ENCODE peak calls at places on chromosomes 12 and 14, in four cellular contexts. B, J, T and M are unnamed samples.

GRCh38 chr14:36659822-36660735 is 1.6 kb upstream of the PAX9 start:
- DNase-seq in J (no peak), B (no peak), T (no peak), M (no peak)

GRCh38 chr12:123070267-123071081 is 80.4 kb downstream of the PITPNM2 start:
- DNase-seq in J (no peak), T (no peak), B (no peak), M (no peak)

GRCh38 chr12:97308576-97309198 is 153.9 kb upstream of the RMST start:
- DNase-seq in T (peak; percentile 15), J (no peak), B (no peak), M (no peak)

GRCh38 chr12:59087077-59087673 is 166.9 kb upstream of the LRIG3 start:
- DNase-seq in J (no peak), T (no peak), B (no peak), M (no peak)

GRCh38 chr14:89134640-89135039 is 282.4 kb downstream of the FOXN3 start:
- DNase-seq in B (no peak), J (no peak), T (no peak), M (no peak)

GRCh38 chr12:12837025-12837872 is 24.1 kb downstream of the DDX47 start:
- DNase-seq in B (peak; percentile 1), J (peak; percentile 47), T (peak; percentile 38), M (peak; percentile 27)

GRCh38 chr12:124413915-124414314 is 119.0 kb downstream of the RFLNA start:
- DNase-seq in T (no peak), J (no peak), B (no peak), M (no peak)

GRCh38 chr12:131711551-131712205 is 788 bp downstream of the SFSWAP start:
- DNase-seq in T (no peak), J (no peak), B (no peak), M (no peak)

GRCh38 chr12:88544991-88545684 is 35.1 kb downstream of the KITLG start:
- DNase-seq in T (no peak), J (no peak), B (no peak), M (no peak)

GRCh38 chr12:66190519-66191406 is 1.7 kb downstream of the IRAK3 start:
- DNase-seq in T (no peak), J (no peak), B (no peak), M (no peak)

GRCh38 chr12:13198921-13199320 is 2.4 kb downstream of the EMP1 start:
- DNase-seq in T (no peak), J (no peak), B (no peak), M (no peak)

GRCh38 chr14:33646692-33647260 is 304.1 kb downstream of the EGLN3 start:
- DNase-seq in B (no peak), T (peak; percentile 20), J (no peak), M (no peak)

GRCh38 chr12:55624056-55624455 is 12.6 kb upstream of the OR10P1 start:
- DNase-seq in T (no peak), B (no peak), J (no peak), M (no peak)

GRCh38 chr14:71606064-71606463 is 326.2 kb upstream of the RGS6 start:
- DNase-seq in J (no peak), T (no peak), B (no peak), M (no peak)

GRCh38 chr14:93007225-93007997 is 84.5 kb downstream of the CHGA start:
- DNase-seq in J (peak; percentile 43), T (peak; percentile 34), B (no peak), M (no peak)

GRCh38 chr12:105907982-105908381 is 230.8 kb downstream of the NUAK1 start:
- DNase-seq in J (no peak), B (no peak), T (no peak), M (no peak)

GRCh38 chr14:22432348-22432976 is 156.6 kb downstream of the DAD1 start:
- DNase-seq in T (peak; percentile 52), B (no peak), J (no peak), M (no peak)

GRCh38 chr12:40058721-40059190 is 47.1 kb downstream of the SLC2A13 start:
- DNase-seq in T (no peak), J (no peak), B (no peak), M (no peak)

GRCh38 chr12:6276936-6277615 is 33.4 kb upstream of the PLEKHG6 start:
- DNase-seq in J (no peak), B (no peak), T (no peak), M (no peak)

GRCh38 chr14:53883739-53884138 is 72.9 kb downstream of the BMP4 start:
- DNase-seq in T (no peak), B (no peak), J (no peak), M (no peak)

GRCh38 chr14:37859177-37859576 is 263.7 kb downstream of the TTC6 start:
- DNase-seq in T (no peak), J (no peak), B (no peak), M (no peak)

GRCh38 chr12:124739953-124740561 is 123.6 kb downstream of the SCARB1 start:
- DNase-seq in J (no peak), B (no peak), T (no peak), M (no peak)

GRCh38 chr12:116610971-116611541 is 51.9 kb downstream of the MAP1LC3B2 start:
- DNase-seq in B (no peak), J (no peak), T (no peak), M (no peak)

GRCh38 chr14:55781046-55781445 is 201.0 kb downstream of the KTN1 start:
- DNase-seq in J (no peak), T (no peak), B (no peak), M (no peak)

GRCh38 chr12:2248901-2249381 is 196.2 kb downstream of the CACNA1C start:
- DNase-seq in J (peak; percentile 54), B (no peak), T (no peak), M (no peak)

GRCh38 chr14:59305836-59306555 is 117.5 kb downstream of the DAAM1 start:
- DNase-seq in J (no peak), T (no peak), B (no peak), M (no peak)

GRCh38 chr12:32854716-32855115 is 41.9 kb downstream of the PKP2 start:
- DNase-seq in J (no peak), T (no peak), B (no peak), M (no peak)

GRCh38 chr14:35553808-35554207 is 19.8 kb downstream of the INSM2 start:
- DNase-seq in B (no peak), T (no peak), J (no peak), M (no peak)

GRCh38 chr12:7092229-7092985 is at the start of gene C1R:
- DNase-seq in J (peak; percentile 56), T (peak; percentile 87), B (peak; percentile 38), M (peak; percentile 60)

GRCh38 chr12:56955631-56956256 is 1.7 kb downstream of the RDH16 start:
- DNase-seq in T (no peak), J (no peak), B (no peak), M (no peak)